ENCODE peak calls at places on chromosomes 16 and 17, in four cellular contexts. Z is HCT116, W is testis, P is left lung. N is an unnamed sample. For H3K27me3, the result is how much of the 10 kb centered on the place peaks cover.

GRCh38 chr16:22195695-22196558 is 10.2 kb upstream of the EEF2K start:
- DNase-seq in Z (peak), W (peak), P (peak), N (peak)

GRCh38 chr16:18958621-18959578 is 24.8 kb upstream of the TMC7 start:
- DNase-seq in Z (no peak), W (no peak), P (no peak), N (no peak)

GRCh38 chr16:29992371-29992967 is 2.9 kb downstream of the HIRIP3 start:
- DNase-seq in Z (no peak), W (peak), P (no peak), N (no peak)

GRCh38 chr17:8463089-8463488 is 27.4 kb downstream of the NDEL1 start:
- DNase-seq in Z (no peak), W (no peak), P (no peak), N (no peak)

GRCh38 chr17:61325382-61326073 is 74.1 kb upstream of the TBX2 start:
- DNase-seq in Z (no peak), W (no peak), P (no peak), N (no peak)

GRCh38 chr16:69350536-69351133 is 951 bp downstream of the TMED6 start:
- DNase-seq in Z (no peak), W (no peak), P (no peak), N (no peak)

GRCh38 chr16:87874639-87875472 is 5.5 kb upstream of the SLC7A5 start:
- DNase-seq in Z (no peak), W (no peak), P (no peak), N (no peak)

GRCh38 chr16:67177743-67178699 is 5.7 kb downstream of the MATCAP1 start:
- DNase-seq in Z (peak), W (peak), P (peak), N (peak)

GRCh38 chr17:39461911-39462641 is 790 bp downstream of the CDK12 start:
- DNase-seq in Z (no peak), W (peak), P (no peak), N (peak)

GRCh38 chr16:56625140-56625942 is at the start of gene MT1E:
- DNase-seq in Z (peak), W (peak), P (peak), N (peak)

GRCh38 chr16:50273382-50273690 is 7.0 kb downstream of the ADCY7 start:
- DNase-seq in Z (no peak), W (no peak), P (peak), N (no peak)

GRCh38 chr16:17211797-17212196 is 259.0 kb downstream of the XYLT1 start:
- DNase-seq in Z (peak), W (no peak), P (no peak), N (no peak)

GRCh38 chr17:61817452-61817851 is 45.9 kb downstream of the BRIP1 start:
- DNase-seq in Z (no peak), W (no peak), P (no peak), N (no peak)

GRCh38 chr16:85460252-85460982 is 152.7 kb upstream of the GSE1 start:
- DNase-seq in Z (no peak), W (peak), P (peak), N (no peak)

GRCh38 chr17:75565066-75565465 is 22.5 kb upstream of the MYO15B start:
- DNase-seq in Z (no peak), W (no peak), P (no peak), N (peak)

GRCh38 chr17:40830085-40830776 is 7.8 kb upstream of the KRT10 start:
- DNase-seq in Z (no peak), W (no peak), P (no peak), N (no peak)
- H3K27me3 ChIP-seq in Z (under half), W (under half), P (under half), N (under half)

GRCh38 chr17:14305785-14306496 is 5.1 kb downstream of the HS3ST3B1 start:
- DNase-seq in Z (no peak), W (no peak), P (no peak), N (no peak)

GRCh38 chr17:14303343-14304221 is 2.7 kb downstream of the HS3ST3B1 start:
- DNase-seq in Z (no peak), W (no peak), P (peak), N (peak)

GRCh38 chr17:14304222-14304844 is 3.5 kb downstream of the HS3ST3B1 start:
- DNase-seq in Z (no peak), W (no peak), P (no peak), N (peak)

GRCh38 chr17:14306602-14307001 is 5.7 kb downstream of the HS3ST3B1 start:
- DNase-seq in Z (no peak), W (no peak), P (no peak), N (no peak)

DNA sequence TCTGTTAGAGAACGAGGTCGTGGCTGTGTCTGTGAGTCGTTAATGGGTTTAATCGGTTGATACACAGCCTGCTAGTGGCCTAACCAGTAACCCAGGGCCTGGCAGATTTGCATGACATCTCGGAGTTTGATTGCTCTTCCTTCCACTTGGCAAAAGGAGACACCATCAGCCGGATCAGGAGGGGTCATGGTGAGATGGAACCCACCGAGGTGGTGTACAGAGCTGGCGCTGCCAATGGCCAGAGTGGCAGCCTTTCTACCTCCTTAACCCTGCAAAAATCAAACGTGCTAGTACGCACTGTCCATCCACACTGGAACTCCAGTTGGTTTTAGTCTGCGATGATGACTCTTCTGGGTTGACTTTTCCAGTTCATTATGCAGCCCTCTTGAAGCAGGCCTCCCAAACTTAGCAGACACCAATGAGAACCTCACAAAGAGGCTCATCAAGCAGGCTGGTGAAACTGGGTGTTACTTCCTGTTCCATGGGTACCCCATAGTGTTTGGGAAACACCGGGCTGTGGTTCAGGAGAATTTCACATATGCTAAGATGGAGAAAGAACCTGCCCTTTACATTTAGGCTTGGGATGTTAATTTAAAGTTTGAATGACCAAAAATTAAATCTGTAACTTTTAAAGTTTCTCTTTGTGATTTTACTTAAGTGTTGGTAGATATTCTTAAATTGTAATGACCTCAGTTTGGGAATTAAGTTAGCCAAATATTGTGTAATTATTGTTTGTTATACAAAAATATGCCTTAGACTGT is 4.2 kb downstream of the HS3ST3B1 start:
- DNase-seq in Z (no peak), W (no peak), P (no peak), N (no peak)
- H3K27me3 ChIP-seq in Z (under half), W (under half), P (under half), N (under half)

DNA sequence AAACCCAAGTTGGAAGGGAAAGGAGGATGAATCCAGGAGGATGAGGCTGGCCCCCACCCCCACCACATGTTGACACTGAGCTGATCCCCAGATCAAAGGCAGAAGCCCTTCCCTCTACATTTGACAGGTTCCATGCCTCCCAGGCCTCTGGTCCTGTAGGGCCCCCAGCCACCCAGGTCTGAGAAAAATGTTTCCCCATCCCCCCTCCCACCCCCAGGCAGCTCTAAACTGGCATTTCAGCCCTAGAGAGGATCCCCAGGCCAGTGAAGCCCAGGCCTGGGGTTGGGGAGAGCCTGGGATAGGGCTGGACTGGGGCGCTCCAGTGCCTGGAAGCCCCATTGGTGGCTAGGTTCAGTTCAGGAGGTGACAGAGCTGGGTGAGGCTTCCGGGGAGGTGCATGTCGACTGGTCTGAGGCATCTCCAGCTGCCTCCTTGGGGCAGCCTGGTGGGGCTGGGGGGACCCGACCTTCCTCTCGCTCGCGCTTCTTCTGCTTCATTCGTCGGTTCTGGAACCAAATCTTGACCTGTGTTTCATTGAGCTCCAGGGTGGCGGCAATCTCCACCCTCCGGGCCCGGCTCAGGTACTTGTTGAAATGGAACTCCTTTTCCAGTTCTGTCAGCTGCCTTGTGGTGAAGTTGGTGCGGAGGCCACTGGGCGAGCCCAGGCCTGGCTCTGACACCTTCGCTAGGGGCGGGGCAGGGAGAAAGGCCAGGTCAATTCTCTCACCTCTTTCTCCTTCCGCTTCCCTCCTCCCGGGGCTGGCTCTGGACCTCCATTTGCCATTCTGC is 1.4 kb downstream of the HOXB1 start:
- DNase-seq in Z (no peak), W (no peak), P (peak), N (no peak)
- H3K27me3 ChIP-seq in Z (under half), W (under half), P (under half), N (under half)

GRCh38 chr17:73667184-73667959 is 23.1 kb upstream of the SDK2 start:
- DNase-seq in Z (no peak), W (no peak), P (no peak), N (no peak)

GRCh38 chr17:73669771-73670170 is 25.5 kb upstream of the SDK2 start:
- DNase-seq in Z (no peak), W (no peak), P (no peak), N (no peak)
- H3K27me3 ChIP-seq in Z (under half), W (under half), P (under half), N (under half)

GRCh38 chr17:44602970-44603369 is 45.7 kb downstream of the FZD2 start:
- DNase-seq in Z (no peak), W (no peak), P (no peak), N (no peak)

GRCh38 chr17:44606658-44607057 is 49.4 kb downstream of the FZD2 start:
- DNase-seq in Z (no peak), W (no peak), P (no peak), N (no peak)

GRCh38 chr17:44602390-44602789 is 45.1 kb downstream of the FZD2 start:
- DNase-seq in Z (no peak), W (no peak), P (no peak), N (no peak)

GRCh38 chr17:44605116-44605505 is 47.8 kb downstream of the FZD2 start:
- DNase-seq in Z (no peak), W (no peak), P (no peak), N (no peak)

DNA sequence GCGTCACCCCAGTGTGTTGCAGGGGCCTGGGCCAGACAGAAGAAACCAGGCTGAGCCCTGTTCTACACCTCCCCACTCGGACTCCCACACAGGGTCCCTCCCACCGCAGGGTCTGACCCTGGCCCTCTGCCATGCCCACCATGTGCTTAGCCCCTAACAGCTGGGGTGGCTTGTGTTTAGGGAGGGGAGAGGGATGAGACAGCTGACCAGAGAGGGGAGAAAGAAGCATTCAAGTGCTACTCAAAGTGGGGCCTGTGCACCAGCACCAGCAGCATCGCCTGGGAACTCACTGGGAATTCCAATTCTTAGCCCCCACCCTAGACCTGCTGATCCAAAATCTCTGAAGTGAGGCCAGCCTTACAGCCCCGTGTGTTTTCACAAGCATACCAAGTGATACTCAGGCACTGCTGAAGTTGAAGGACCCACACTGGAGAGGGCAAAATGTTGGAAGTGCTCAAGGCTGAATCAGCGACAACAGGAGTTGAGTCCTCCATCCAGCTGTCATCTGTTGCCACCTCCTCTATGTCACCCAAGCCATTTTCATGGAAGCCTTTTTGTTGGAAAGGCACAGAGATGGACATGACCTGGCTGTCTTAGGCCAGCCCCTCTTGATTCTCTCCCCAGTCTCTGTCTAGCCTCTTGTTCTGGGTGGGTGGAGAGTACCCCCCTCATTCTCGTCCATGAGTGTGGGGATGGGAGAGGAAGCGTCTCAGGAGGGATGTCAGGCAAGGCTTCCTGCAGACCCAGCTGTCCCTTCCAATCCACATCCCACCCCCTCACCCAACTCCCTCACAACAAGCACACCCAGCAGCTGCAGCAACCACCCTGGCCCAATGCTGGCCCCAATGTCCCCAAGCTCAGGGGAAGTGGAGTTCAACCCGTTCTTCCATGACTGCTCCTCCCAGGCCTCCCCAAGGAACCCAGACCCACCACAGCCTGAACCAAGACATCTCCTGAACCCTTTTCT is 47.1 kb downstream of the FZD2 start:
- DNase-seq in Z (no peak), W (no peak), P (no peak), N (no peak)
- H3K27me3 ChIP-seq in Z (under half), W (under half), P (under half), N (under half)

DNA sequence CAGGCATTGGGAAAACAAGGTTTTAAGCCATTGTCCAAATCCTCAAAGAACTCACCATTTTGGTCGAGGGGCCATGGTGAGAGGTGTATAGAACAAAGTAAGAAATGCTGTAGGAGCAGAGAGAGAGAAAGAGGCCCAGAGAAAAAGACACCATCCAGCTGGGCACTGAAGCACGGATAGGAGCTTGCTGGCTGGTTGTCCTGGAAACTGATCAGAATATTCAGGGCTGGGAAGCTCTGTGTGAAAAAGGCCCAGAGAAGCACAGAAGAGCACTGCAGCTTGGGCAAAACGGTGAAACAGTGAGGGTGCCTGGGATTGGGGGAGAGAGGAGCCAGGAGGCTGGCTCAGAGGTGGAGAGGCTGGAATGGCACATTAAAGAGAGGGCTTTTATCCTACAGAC is 16.5 kb downstream of the HS3ST3B1 start:
- DNase-seq in Z (no peak), W (no peak), P (no peak), N (no peak)
- H3K27me3 ChIP-seq in Z (under half), W (under half), P (under half), N (under half)

DNA sequence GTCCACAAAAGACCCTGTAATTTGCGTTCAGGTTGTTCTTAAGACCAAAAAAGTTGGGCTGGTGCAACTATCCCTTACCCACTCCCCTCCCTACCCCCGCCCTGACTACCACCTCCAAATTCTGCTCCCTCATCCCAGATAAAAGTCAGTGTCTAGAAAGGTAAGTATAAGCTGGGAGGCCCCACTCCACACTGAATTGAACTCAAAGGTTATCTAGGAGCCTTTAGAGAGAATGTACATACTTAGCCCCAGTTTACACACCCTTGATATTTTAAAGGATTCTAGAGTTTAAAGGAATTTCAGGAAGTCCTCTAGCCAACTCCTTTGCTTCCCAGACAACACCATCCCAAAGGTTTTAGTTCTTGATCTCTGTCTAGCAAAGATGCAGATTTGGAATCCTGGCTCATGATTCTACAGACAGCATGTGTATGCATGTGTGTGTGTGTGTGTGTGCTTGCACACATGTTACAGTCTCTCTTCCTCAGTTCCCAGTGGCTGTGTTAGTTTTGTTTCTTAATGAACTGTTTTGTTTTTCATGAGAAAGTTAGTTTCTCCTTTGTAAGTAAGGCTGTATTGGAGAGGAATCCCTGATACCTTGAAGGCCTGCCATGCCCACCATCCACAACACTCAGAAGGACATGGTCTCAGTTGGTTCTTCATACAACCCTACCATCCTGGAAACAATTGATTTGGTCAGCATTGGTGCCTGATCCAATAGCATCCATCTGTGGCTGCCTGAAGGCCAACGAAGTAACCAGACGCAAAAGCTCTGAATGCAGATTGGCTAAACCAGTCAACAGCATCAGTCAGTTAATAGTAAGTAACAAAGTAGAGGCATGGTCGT is 281.3 kb downstream of the SOX9 start:
- DNase-seq in Z (no peak), W (no peak), P (no peak), N (no peak)
- H3K27me3 ChIP-seq in Z (under half), W (under half), P (under half), N (under half)

GRCh38 chr17:33292981-33293867 is at the start of gene ASIC2:
- DNase-seq in Z (no peak), W (peak), P (peak), N (no peak)
- H3K27me3 ChIP-seq in Z (under half), W (under half), P (under half), N (under half)

GRCh38 chr17:48150107-48150463 is 42.5 kb downstream of the SNX11 start:
- DNase-seq in Z (no peak), W (no peak), P (no peak), N (no peak)
- H3K27me3 ChIP-seq in Z (under half), W (under half), P (under half), N (under half)

GRCh38 chr16:78102122-78102660 is 2.7 kb downstream of the WWOX start:
- DNase-seq in Z (no peak), W (no peak), P (no peak), N (no peak)

GRCh38 chr16:78102865-78103264 is 3.4 kb downstream of the WWOX start:
- DNase-seq in Z (no peak), W (no peak), P (no peak), N (no peak)

GRCh38 chr16:78106659-78107058 is 7.2 kb downstream of the WWOX start:
- DNase-seq in Z (no peak), W (no peak), P (no peak), N (no peak)

GRCh38 chr16:78108451-78108850 is 9.0 kb downstream of the WWOX start:
- DNase-seq in Z (no peak), W (no peak), P (no peak), N (no peak)

DNA sequence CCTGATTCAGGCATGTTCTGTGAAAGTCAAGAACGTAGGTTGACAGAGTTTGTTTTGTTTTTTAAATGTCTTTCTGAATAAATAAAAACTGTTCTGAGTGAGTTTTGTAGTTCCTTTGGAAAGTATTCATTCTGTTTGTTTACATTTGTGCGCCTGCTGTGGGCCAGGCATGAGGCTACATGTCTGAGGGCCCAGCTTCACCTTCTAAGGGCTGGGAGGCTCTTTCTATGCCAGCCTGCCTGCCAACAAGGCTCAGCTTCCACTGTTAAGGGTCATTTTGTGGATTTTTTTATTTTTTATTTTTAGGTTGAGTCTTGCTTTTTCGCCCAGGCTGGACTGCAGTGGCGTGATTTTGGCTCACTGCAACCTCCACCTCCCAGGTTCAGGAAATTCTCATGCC is 6.1 kb downstream of the WWOX start:
- DNase-seq in Z (no peak), W (no peak), P (no peak), N (no peak)
- H3K27me3 ChIP-seq in Z (under half), W (under half), P (under half), N (under half)